ENCODE peak calls at places on chromosome 5, in ten cellular contexts. V is cardiac fibroblast, X is psoas muscle, N is AG10803, F is GM13976, U is OCI-LY7, P is body of pancreas, B is SK-N-SH, G is GM13977, H is endothelial cell. W is an unnamed sample.
A peak's percentile ranks its signal among the peaks of the same experiment; 100 is the strongest.

GRCh38 chr5:102796014-102796413 is 40.9 kb downstream of the PAM start:
- DNase-seq in X (no peak), P (no peak), N (no peak), G (no peak), V (no peak), H (no peak), U (no peak), F (no peak), B (no peak), W (no peak)

GRCh38 chr5:28780083-28780692 is 1741.8 kb upstream of the CDH9 start:
- DNase-seq in N (no peak), X (no peak), H (no peak), P (no peak), B (no peak), G (no peak), V (no peak), U (no peak), F (no peak), W (no peak)

GRCh38 chr5:132430736-132431135 is 59.8 kb downstream of the IRF1 start:
- DNase-seq in B (no peak), X (no peak), F (no peak), N (no peak), U (no peak), H (no peak), G (no peak), P (no peak), V (no peak), W (no peak)

GRCh38 chr5:149851211-149851610 is 93.4 kb downstream of the PDE6A start:
- DNase-seq in N (no peak), H (no peak), B (no peak), U (no peak), V (no peak), G (no peak), X (no peak), F (no peak), P (no peak), W (no peak)

GRCh38 chr5:135834639-135835529 is at the start of gene SLC25A48:
- DNase-seq in U (no peak), V (no peak), B (peak; percentile 80), H (peak; percentile 74), P (peak; percentile 92), N (no peak), F (peak; percentile 73), X (peak; percentile 58), G (peak; percentile 74), W (peak; percentile 41)

GRCh38 chr5:172156541-172156994 is 31.5 kb downstream of the STK10 start:
- DNase-seq in P (peak; percentile 28), H (no peak), V (peak; percentile 54), B (no peak), X (peak; percentile 33), F (no peak), G (no peak), N (no peak), U (no peak), W (no peak)

GRCh38 chr5:125700380-125700856 is 722.8 kb upstream of the GRAMD2B start:
- DNase-seq in G (no peak), P (peak; percentile 30), X (no peak), F (no peak), H (no peak), V (no peak), B (no peak), U (no peak), N (peak; percentile 3), W (no peak)

GRCh38 chr5:67301285-67301904 is 104.8 kb upstream of the CD180 start:
- DNase-seq in F (no peak), B (no peak), H (no peak), U (no peak), P (peak; percentile 21), V (peak; percentile 96), G (no peak), N (peak; percentile 93), X (peak; percentile 75), W (peak; percentile 55)

GRCh38 chr5:69038539-69038938 is 55.3 kb upstream of the SLC30A5 start:
- DNase-seq in U (no peak), F (no peak), B (no peak), G (no peak), H (no peak), N (no peak), V (no peak), P (no peak), X (no peak), W (no peak)

GRCh38 chr5:135069016-135069770 is 35.2 kb upstream of the PITX1 start:
- DNase-seq in N (no peak), X (no peak), U (no peak), G (no peak), H (no peak), P (no peak), V (no peak), F (no peak), B (no peak), W (no peak)

GRCh38 chr5:56305001-56305400 is 71.9 kb upstream of the ANKRD55 start:
- DNase-seq in P (no peak), U (no peak), B (peak; percentile 61), G (no peak), X (no peak), F (no peak), V (no peak), H (no peak), N (peak; percentile 36), W (no peak)

GRCh38 chr5:146441896-146442295 is 5.2 kb upstream of the TCERG1 start:
- DNase-seq in V (peak; percentile 31), P (no peak), X (no peak), H (no peak), G (no peak), N (no peak), F (no peak), B (no peak), U (no peak), W (no peak)

GRCh38 chr5:53359906-53360305 is 120.5 kb upstream of the FST start:
- DNase-seq in H (no peak), G (no peak), F (no peak), U (no peak), X (no peak), N (peak; percentile 65), B (no peak), P (no peak), V (peak; percentile 62), W (no peak)

GRCh38 chr5:94618029-94618492 is 343 bp downstream of the KIAA0825 start:
- DNase-seq in P (peak; percentile 84), U (peak; percentile 16), H (peak; percentile 51), G (peak; percentile 17), V (peak; percentile 65), F (peak; percentile 31), X (peak; percentile 47), B (peak; percentile 50), N (peak; percentile 55), W (peak; percentile 75)

GRCh38 chr5:114434396-114435219 is 72.7 kb downstream of the KCNN2 start:
- DNase-seq in P (no peak), H (no peak), X (no peak), V (no peak), N (no peak), G (peak; percentile 19), F (no peak), U (no peak), B (no peak), W (no peak)

GRCh38 chr5:173230741-173231380 is 4.1 kb downstream of the NKX2-5 start:
- DNase-seq in P (no peak), U (no peak), B (no peak), H (no peak), F (no peak), X (no peak), N (no peak), G (no peak), V (no peak), W (no peak)

GRCh38 chr5:178530526-178530925 is 59.7 kb downstream of the COL23A1 start:
- DNase-seq in N (no peak), B (no peak), U (no peak), H (no peak), X (no peak), V (no peak), F (no peak), G (no peak), P (no peak), W (no peak)

DNA sequence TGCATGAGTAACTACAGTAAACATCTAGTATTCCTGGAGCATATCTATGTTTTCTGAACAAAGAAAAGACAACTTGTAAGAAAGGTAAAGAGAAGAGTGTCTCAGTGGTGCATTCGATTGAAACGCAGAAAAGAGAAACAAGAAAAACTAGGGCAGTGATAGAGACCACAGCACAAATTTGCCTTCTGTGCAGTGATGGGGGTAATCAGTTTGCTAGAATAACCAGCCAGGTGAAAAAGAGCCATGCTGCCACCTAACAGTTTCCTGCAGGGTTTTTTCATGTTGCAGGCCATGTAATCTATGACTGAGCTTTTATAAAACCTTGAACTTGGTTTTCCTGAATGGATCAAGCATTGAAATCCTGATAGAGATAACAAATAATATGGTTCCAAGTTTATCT is 198.4 kb upstream of the MEF2C start:
- DNase-seq in F (no peak), P (no peak), H (no peak), G (no peak), V (no peak), N (no peak), B (no peak), X (no peak), U (no peak), W (no peak)
- TF ChIP-seq CTCF in F (no peak), P (no peak), H (no peak), G (no peak), V (no peak), N (no peak), B (no peak), X (no peak), U (no peak), W (no peak)

GRCh38 chr5:140227046-140227445 is 52.1 kb downstream of the CYSTM1 start:
- DNase-seq in N (no peak), B (no peak), X (no peak), U (no peak), G (no peak), P (no peak), V (no peak), H (no peak), F (no peak), W (no peak)
- TF ChIP-seq CTCF in N (no peak), B (no peak), X (no peak), U (peak; percentile 34), G (peak; percentile 19), P (no peak), V (no peak), H (no peak), F (peak; percentile 41), W (no peak)

GRCh38 chr5:45862763-45863162 is 166.6 kb upstream of the HCN1 start:
- DNase-seq in X (no peak), H (no peak), U (no peak), P (no peak), B (no peak), G (no peak), N (no peak), F (no peak), V (no peak), W (no peak)
- TF ChIP-seq CTCF in X (no peak), H (no peak), U (peak; percentile 35), P (no peak), B (no peak), G (peak; percentile 8), N (no peak), F (no peak), V (no peak), W (no peak)

GRCh38 chr5:97728920-97729319 is 545.9 kb upstream of the RIOK2 start:
- DNase-seq in B (no peak), H (no peak), U (no peak), V (peak; percentile 28), N (peak; percentile 15), X (no peak), G (no peak), P (no peak), F (no peak), W (no peak)

GRCh38 chr5:97729938-97730337 is 546.9 kb upstream of the RIOK2 start:
- DNase-seq in V (no peak), B (no peak), G (no peak), U (no peak), P (no peak), X (no peak), F (no peak), N (no peak), H (no peak), W (no peak)

GRCh38 chr5:97726106-97726505 is 543.1 kb upstream of the RIOK2 start:
- DNase-seq in V (peak; percentile 20), G (no peak), F (no peak), X (no peak), P (no peak), N (no peak), B (no peak), H (no peak), U (no peak), W (no peak)
- TF ChIP-seq CTCF in V (peak; percentile 48), G (no peak), F (no peak), X (no peak), P (no peak), N (peak; percentile 24), B (peak; percentile 36), H (no peak), U (peak; percentile 30), W (no peak)

W was measured in lung.